ENCODE peak calls at places on chromosomes 13 and 19, in nine cellular contexts. N, X, L, K, V, I, S, B and U are unnamed samples.

GRCh38 chr19:12695997-12696365 is 450 bp downstream of the FBXW9 start:
- DNase-seq in L (no peak), V (no peak), S (no peak), X (no peak), I (no peak), B (no peak), N (no peak), K (no peak), U (no peak)

GRCh38 chr13:41544824-41545707 is 87.7 kb downstream of the RGCC start:
- DNase-seq in I (no peak), K (no peak), N (peak), S (no peak), B (peak), V (peak), X (no peak), L (no peak), U (no peak)

GRCh38 chr13:46519177-46519576 is 33.8 kb upstream of the LRCH1 start:
- DNase-seq in N (no peak), K (no peak), X (no peak), L (no peak), V (no peak), I (no peak), B (no peak), S (no peak), U (no peak)

GRCh38 chr19:3346677-3347353 is 19.6 kb upstream of the NFIC start:
- DNase-seq in I (peak), K (no peak), X (no peak), V (no peak), B (peak), N (no peak), L (no peak), S (no peak), U (no peak)

GRCh38 chr13:106038752-106039151 is 496.7 kb downstream of the EFNB2 start:
- DNase-seq in B (peak), I (no peak), N (peak), V (peak), L (no peak), X (peak), K (no peak), S (no peak), U (peak)

GRCh38 chr13:45119469-45119989 is 781 bp upstream of the GTF2F2 start:
- DNase-seq in V (peak), S (peak), L (peak), B (peak), I (no peak), N (peak), K (peak), X (peak), U (no peak)

GRCh38 chr19:23286477-23286876 is 36.3 kb upstream of the ZNF724 start:
- DNase-seq in N (no peak), X (no peak), I (no peak), V (no peak), L (no peak), K (no peak), B (no peak), S (no peak), U (no peak)

GRCh38 chr19:2424686-2425621 is 2.4 kb downstream of the TIMM13 start:
- DNase-seq in I (no peak), K (peak), V (peak), N (peak), S (no peak), B (peak), X (peak), L (no peak), U (no peak)

GRCh38 chr19:41821003-41821735 is 23.3 kb downstream of the LYPD4 start:
- DNase-seq in V (peak), N (no peak), B (peak), L (no peak), I (no peak), X (peak), S (peak), K (peak), U (peak)

GRCh38 chr13:72453161-72453560 is 274.3 kb downstream of the MZT1 start:
- DNase-seq in B (no peak), V (no peak), S (no peak), K (no peak), L (no peak), I (no peak), N (no peak), X (no peak), U (no peak)

GRCh38 chr19:42313096-42313839 is at the start of gene TMEM145:
- DNase-seq in L (no peak), S (no peak), X (no peak), I (no peak), V (peak), N (peak), B (peak), K (peak), U (no peak)

GRCh38 chr13:51246411-51247298 is 24.5 kb downstream of the FAM124A start:
- DNase-seq in V (no peak), B (no peak), I (peak), L (no peak), S (peak), K (no peak), X (no peak), N (no peak), U (no peak)

GRCh38 chr19:49602806-49603205 is 11.8 kb downstream of the PRR12 start:
- DNase-seq in B (no peak), S (no peak), K (no peak), V (no peak), X (no peak), N (no peak), L (no peak), I (no peak), U (no peak)

GRCh38 chr13:80001510-80001842 is 339.4 kb downstream of the SPRY2 start:
- DNase-seq in B (no peak), N (no peak), L (no peak), K (no peak), X (no peak), I (no peak), S (no peak), V (no peak), U (peak)

GRCh38 chr13:73365681-73366080 is 306.9 kb downstream of the KLF5 start:
- DNase-seq in I (no peak), V (no peak), N (no peak), K (no peak), L (no peak), X (no peak), B (no peak), S (no peak), U (no peak)

GRCh38 chr13:113405481-113406300 is 41.8 kb upstream of the GRTP1 start:
- DNase-seq in B (no peak), K (no peak), V (no peak), S (no peak), I (no peak), N (no peak), X (no peak), L (no peak), U (no peak)

GRCh38 chr19:50646074-50646807 is 3.0 kb upstream of the C19orf81 start:
- DNase-seq in I (no peak), X (peak), B (peak), V (peak), L (no peak), N (no peak), S (no peak), K (no peak), U (no peak)

GRCh38 chr13:99995503-99996176 is 14.1 kb downstream of the ZIC2 start:
- DNase-seq in B (no peak), L (no peak), I (no peak), N (peak), V (peak), X (no peak), S (no peak), K (no peak), U (no peak)

GRCh38 chr19:35620001-35620400 is 7.5 kb downstream of the HAUS5 start:
- DNase-seq in K (no peak), N (no peak), S (no peak), L (no peak), V (no peak), X (no peak), B (no peak), I (no peak), U (no peak)

GRCh38 chr13:94411747-94412146 is 67.7 kb downstream of the DCT start:
- DNase-seq in B (no peak), K (no peak), L (no peak), I (no peak), S (no peak), N (no peak), X (no peak), V (no peak), U (no peak)

GRCh38 chr19:5811117-5811516 is 6.2 kb downstream of the NRTN start:
- DNase-seq in X (no peak), L (no peak), N (no peak), B (no peak), K (no peak), I (no peak), V (no peak), S (no peak), U (no peak)

GRCh38 chr19:16620018-16620417 is 8.0 kb downstream of the MED26 start:
- DNase-seq in X (no peak), N (no peak), B (no peak), S (no peak), L (no peak), K (no peak), I (no peak), V (no peak), U (no peak)

GRCh38 chr13:32031025-32031814 is at the start of gene FRY:
- DNase-seq in S (peak), B (peak), L (peak), X (peak), I (peak), N (peak), V (peak), K (peak), U (no peak)

GRCh38 chr13:113843864-113844556 is 19.9 kb downstream of the GAS6 start:
- DNase-seq in V (no peak), B (no peak), I (no peak), X (no peak), K (no peak), N (no peak), L (no peak), S (no peak), U (no peak)

GRCh38 chr19:50694815-50695145 is 24.8 kb downstream of the SHANK1 start:
- DNase-seq in I (no peak), S (no peak), B (no peak), L (no peak), V (no peak), X (no peak), N (no peak), K (no peak), U (no peak)

GRCh38 chr13:111281751-111282311 is 38.6 kb upstream of the TEX29 start:
- DNase-seq in K (no peak), B (peak), S (no peak), X (peak), L (no peak), N (peak), I (no peak), V (peak), U (no peak)

GRCh38 chr19:4302238-4302630 is at the start of gene TMIGD2:
- DNase-seq in V (no peak), K (no peak), X (no peak), L (no peak), B (no peak), I (no peak), N (no peak), S (no peak), U (no peak)

GRCh38 chr19:54133312-54133956 is 4.1 kb upstream of the CNOT3 start:
- DNase-seq in I (no peak), X (no peak), L (no peak), K (no peak), S (no peak), N (peak), V (no peak), B (peak), U (peak)

GRCh38 chr19:47230122-47230920 is 678 bp downstream of the BBC3 start:
- DNase-seq in V (peak), B (peak), L (peak), I (peak), X (no peak), K (peak), N (peak), S (peak), U (no peak)